ENCODE peak calls at places on chromosomes 1 and 21, in four cellular contexts. S is pancreas, F is upper lobe of left lung, K is colonic mucosa. H is an unnamed sample. For H3K9me3 and H3K36me3, the result is how much of the 10 kb centered on the place peaks cover.

GRCh38 chr1:204493882-204494280 is 724 bp downstream of the PIK3C2B start:
- DNase-seq in S (peak), F (peak), K (peak), H (peak)

GRCh38 chr1:39268906-39269305 is 64.4 kb downstream of the MACF1 start:
- DNase-seq in S (no peak), F (no peak), K (no peak), H (no peak)

GRCh38 chr1:28640766-28641165 is 2.1 kb downstream of the TAF12 start:
- DNase-seq in S (no peak), F (no peak), K (no peak), H (no peak)

GRCh38 chr21:21226472-21226871 is 228.3 kb downstream of the NCAM2 start:
- DNase-seq in S (no peak), F (no peak), K (no peak), H (no peak)

GRCh38 chr1:228020686-228021525 is 14.1 kb downstream of the WNT3A start:
- DNase-seq in S (no peak), F (no peak), K (no peak), H (no peak)

GRCh38 chr1:89381617-89382016 is 17.8 kb downstream of the GBP6 start:
- DNase-seq in S (no peak), F (no peak), K (no peak), H (no peak)

GRCh38 chr1:11341881-11342552 is 69.0 kb downstream of the UBIAD1 start:
- DNase-seq in S (no peak), F (no peak), K (no peak), H (no peak)

GRCh38 chr1:31790140-31790539 is 25.7 kb downstream of the SPOCD1 start:
- DNase-seq in S (peak), F (no peak), K (no peak), H (no peak)

GRCh38 chr1:230163205-230163604 is 96.2 kb downstream of the GALNT2 start:
- DNase-seq in S (no peak), F (no peak), K (no peak), H (peak)

GRCh38 chr1:7808253-7808844 is 24.3 kb downstream of the PER3 start:
- DNase-seq in S (no peak), F (no peak), K (no peak), H (no peak)

GRCh38 chr1:7810395-7810794 is 26.3 kb downstream of the PER3 start:
- DNase-seq in S (no peak), F (peak), K (no peak), H (peak)

GRCh38 chr1:7809742-7810141 is 25.7 kb downstream of the PER3 start:
- DNase-seq in S (no peak), F (no peak), K (no peak), H (no peak)

GRCh38 chr1:7813677-7814373 is 29.7 kb downstream of the PER3 start:
- DNase-seq in S (no peak), F (no peak), K (no peak), H (no peak)
- H3K4me3 ChIP-seq in S (no peak), F (no peak), K (no peak), H (no peak)

GRCh38 chr21:9735421-9735961 is 785.9 kb upstream of the TPTE start:
- DNase-seq in S (peak), F (no peak), K (no peak), H (no peak)

GRCh38 chr21:9737871-9738520 is 783.4 kb upstream of the TPTE start:
- DNase-seq in S (no peak), F (no peak), K (no peak), H (no peak)

GRCh38 chr21:9739240-9739639 is 782.1 kb upstream of the TPTE start:
- DNase-seq in S (no peak), F (no peak), K (no peak), H (no peak)

GRCh38 chr21:9738527-9738926 is 782.9 kb upstream of the TPTE start:
- DNase-seq in S (no peak), F (no peak), K (no peak), H (no peak)

GRCh38 chr21:9741343-9741742 is 780.0 kb upstream of the TPTE start:
- DNase-seq in S (no peak), F (no peak), K (no peak), H (no peak)
- H3K9me3 ChIP-seq in S (under half), F (under half), K (under half), H (under half)

DNA sequence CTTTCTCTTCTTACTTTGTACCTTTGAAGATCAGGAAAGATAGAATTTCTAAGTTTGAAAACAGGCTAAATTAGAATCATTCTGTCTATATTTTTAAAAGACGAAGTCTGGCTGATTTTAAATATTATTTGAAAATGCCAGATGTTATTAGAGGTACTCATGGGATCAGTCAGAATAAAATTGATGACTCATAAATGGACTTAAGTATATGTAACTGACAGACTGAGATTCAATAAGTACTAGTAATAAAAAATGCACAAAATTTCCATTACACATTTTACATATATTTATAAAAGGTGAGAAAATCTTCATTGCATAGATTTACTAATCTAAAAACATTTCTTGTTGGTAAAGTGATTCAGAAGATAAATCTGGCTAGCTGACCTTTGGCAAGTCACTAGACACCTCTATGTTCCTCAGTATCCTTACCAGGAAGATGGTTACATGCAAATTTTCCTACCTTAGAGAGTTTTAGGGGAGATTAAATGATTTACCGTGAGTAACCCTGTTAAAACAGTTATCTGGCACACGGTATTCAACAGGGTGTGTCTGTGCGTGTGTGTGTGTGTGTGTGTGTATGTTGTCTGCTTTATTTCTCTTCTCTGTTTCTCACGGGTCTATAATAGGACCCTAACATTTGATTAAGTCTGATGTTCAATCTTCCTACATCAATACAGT is 189.0 kb downstream of the RUNX1 start:
- DNase-seq in S (no peak), F (no peak), K (no peak), H (no peak)
- H3K36me3 ChIP-seq in S (under half), F (half or more), K (under half), H (half or more)

DNA sequence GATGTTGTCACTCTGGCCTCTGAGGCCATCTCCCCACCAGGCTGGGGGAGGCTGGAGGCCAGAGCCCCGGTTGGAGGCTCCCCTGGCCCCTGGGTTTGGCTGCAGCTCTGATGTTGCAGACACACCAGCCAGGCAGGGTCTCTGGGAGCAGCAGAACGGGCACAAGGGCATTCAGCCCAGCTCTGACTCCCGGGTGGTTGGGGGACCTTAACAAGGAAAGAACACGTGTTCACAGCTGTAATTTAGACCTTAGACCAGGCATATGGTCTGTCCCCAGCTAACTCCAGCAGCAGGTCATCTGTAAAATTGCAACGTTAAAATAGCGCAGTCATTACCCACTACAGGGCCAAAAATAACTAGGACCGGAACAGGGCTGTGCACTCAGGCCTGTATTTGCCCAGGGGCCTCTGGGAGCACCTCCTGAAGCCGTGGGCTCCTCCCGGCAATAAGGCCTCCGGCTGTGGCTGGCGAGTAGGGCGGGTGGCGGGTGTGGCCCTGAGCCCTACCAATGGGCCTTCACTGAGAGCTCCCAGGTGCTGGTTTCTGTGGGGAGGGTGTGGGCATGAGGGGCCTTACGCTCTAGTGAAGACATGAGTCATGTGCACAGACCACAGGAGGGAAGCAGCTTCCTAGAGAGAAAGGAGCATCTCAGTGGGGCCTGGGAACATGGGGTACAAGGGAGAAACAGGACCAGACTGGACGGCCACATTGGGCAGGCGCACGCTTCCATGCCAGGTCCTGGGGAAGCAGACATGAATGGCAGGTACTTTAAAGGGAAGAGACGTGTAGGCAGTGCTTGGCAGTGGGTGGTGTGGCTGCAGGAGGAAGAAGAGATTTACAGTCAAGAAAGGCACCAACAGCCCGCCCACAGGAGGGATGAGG is 6.1 kb downstream of the LDLRAP1 start:
- DNase-seq in S (peak), F (peak), K (peak), H (peak)
- H3K4me3 ChIP-seq in S (no peak), F (no peak), K (no peak), H (no peak)